ENCODE peak calls at places on chromosomes 7 and 10, in seven cellular contexts. K is thyroid gland; E is HCT116; W is SK-N-SH; P is BJ; S is CD8-positive, alpha-beta T cell; H is Kasumi-1. C is an unnamed sample.
A peak's percentile ranks its signal among the peaks of the same experiment; 100 is the strongest.

GRCh38 chr7:104883248-104883717 is 130.7 kb upstream of the KMT2E start:
- DNase-seq in H (no peak), S (no peak), K (no peak), P (no peak), W (no peak), E (no peak), C (no peak)

GRCh38 chr10:73110345-73110849 is at the start of gene NUDT13:
- DNase-seq in S (peak; percentile 55), K (peak; percentile 70), W (peak; percentile 79), H (peak; percentile 98), P (no peak), E (peak; percentile 42), C (peak; percentile 79)

GRCh38 chr7:102111063-102111757 is 175.5 kb upstream of the SH2B2 start:
- DNase-seq in K (no peak), H (no peak), E (no peak), W (no peak), S (no peak), P (no peak), C (no peak)

GRCh38 chr10:17734432-17735110 is 17.4 kb upstream of the TMEM236 start:
- DNase-seq in K (no peak), H (no peak), S (no peak), E (no peak), W (no peak), P (no peak), C (no peak)

GRCh38 chr7:1244701-1245526 is 12.2 kb downstream of the UNCX start:
- DNase-seq in K (no peak), H (no peak), E (no peak), P (no peak), S (no peak), W (no peak), C (no peak)

GRCh38 chr7:138125598-138126111 is 49.4 kb downstream of the AKR1D1 start:
- DNase-seq in W (no peak), H (no peak), E (no peak), K (no peak), S (no peak), P (no peak), C (no peak)

GRCh38 chr7:24756989-24757798 is at the start of gene GSDME:
- DNase-seq in W (peak; percentile 96), S (no peak), P (no peak), E (no peak), K (peak; percentile 54), H (peak; percentile 26), C (peak; percentile 45)

GRCh38 chr7:151504715-151505326 is 14.9 kb downstream of the RHEB start:
- DNase-seq in H (no peak), K (no peak), S (no peak), E (no peak), P (no peak), W (no peak), C (no peak)

GRCh38 chr10:29613791-29614190 is 21.0 kb downstream of the SVIL start:
- DNase-seq in W (no peak), H (no peak), S (no peak), E (no peak), P (no peak), K (no peak), C (no peak)

GRCh38 chr10:18684953-18685352 is 25.7 kb downstream of the ARL5B start:
- DNase-seq in K (no peak), W (no peak), S (no peak), P (no peak), E (no peak), H (no peak), C (no peak)

GRCh38 chr10:83764681-83765080 is 374.6 kb upstream of the GHITM start:
- DNase-seq in P (peak; percentile 28), E (no peak), S (no peak), K (no peak), H (no peak), W (no peak), C (no peak)

GRCh38 chr10:75191821-75192568 is 18.6 kb upstream of the VDAC2 start:
- DNase-seq in W (no peak), E (no peak), K (peak; percentile 38), S (no peak), H (no peak), P (peak; percentile 77), C (no peak)

GRCh38 chr7:52876402-52876801 is 159.0 kb upstream of the POM121L12 start:
- DNase-seq in E (no peak), W (no peak), S (no peak), H (no peak), P (no peak), K (no peak), C (no peak)

GRCh38 chr7:128155100-128155763 is 85.8 kb upstream of the LEP start:
- DNase-seq in W (no peak), H (no peak), P (no peak), S (no peak), E (no peak), K (no peak), C (no peak)

GRCh38 chr7:3134715-3135114 is 91.0 kb upstream of the CARD11 start:
- DNase-seq in S (no peak), P (no peak), H (no peak), E (no peak), W (no peak), K (no peak), C (no peak)

GRCh38 chr7:117143580-117143979 is 179.3 kb downstream of the WNT2 start:
- DNase-seq in P (no peak), K (no peak), E (no peak), H (no peak), S (no peak), W (no peak), C (no peak)

GRCh38 chr10:124303662-124304418 is 114.9 kb downstream of the OAT start:
- DNase-seq in W (no peak), S (no peak), H (no peak), P (no peak), K (no peak), E (no peak), C (no peak)

GRCh38 chr7:124765401-124766352 is at the start of gene GPR37:
- DNase-seq in E (peak; percentile 32), H (no peak), S (no peak), P (no peak), W (peak; percentile 95), K (peak; percentile 30), C (peak; percentile 30)

GRCh38 chr7:142835487-142835886 is 19.4 kb upstream of the EPHB6 start:
- DNase-seq in S (no peak), K (peak; percentile 23), W (no peak), H (no peak), E (no peak), P (no peak), C (no peak)

GRCh38 chr10:16779375-16779774 is 37.8 kb downstream of the RSU1 start:
- DNase-seq in S (no peak), P (no peak), E (no peak), W (no peak), H (no peak), K (no peak), C (no peak)

GRCh38 chr7:115060095-115060830 is 138.4 kb downstream of the MDFIC start:
- DNase-seq in P (no peak), S (no peak), W (no peak), H (no peak), E (no peak), K (no peak), C (no peak)

GRCh38 chr7:156889089-156889488 is 3.9 kb downstream of the LMBR1 start:
- DNase-seq in P (no peak), K (no peak), S (no peak), H (peak; percentile 65), E (no peak), W (no peak), C (no peak)

GRCh38 chr7:137544450-137545058 is 201.0 kb upstream of the PTN start:
- DNase-seq in K (no peak), H (no peak), W (peak; percentile 34), E (no peak), P (no peak), S (no peak), C (no peak)

GRCh38 chr7:75626954-75627353 is 111.8 kb downstream of the HIP1 start:
- DNase-seq in H (no peak), S (no peak), P (no peak), K (peak; percentile 89), E (no peak), W (no peak), C (no peak)

GRCh38 chr10:43921478-43921877 is 272.8 kb upstream of the ZNF32 start:
- DNase-seq in P (no peak), H (no peak), W (no peak), K (no peak), E (no peak), S (peak; percentile 25), C (no peak)

GRCh38 chr10:78605800-78606350 is 462.9 kb upstream of the ZMIZ1 start:
- DNase-seq in K (no peak), P (no peak), E (peak; percentile 24), H (peak; percentile 34), S (no peak), W (no peak), C (peak; percentile 23)